ENCODE peak calls at places on chromosomes 7 and 10, in five cellular contexts. S is stimulated activated CD4-positive, alpha-beta T cell treated with anti-CD3 and anti-CD28 coated beads, TNF-alpha, amount 100 ng/mL, for 48 hours; D is Calu3; X is SW480; T is activated naive CD8-positive, alpha-beta T cell treated with anti-CD3 and anti-CD28 coated beads, Interleukin-2, amount 10 ng/mL, durations not matched to agents 7 days and 5 days. N is an unnamed sample.

GRCh38 chr7:131012477-131013031 is 278.5 kb upstream of the KLF14 start:
- DNase-seq in S (no peak), D (no peak), X (no peak), T (no peak), N (peak; percentile 36)

GRCh38 chr7:35499226-35499625 is 195.7 kb downstream of the HERPUD2 start:
- DNase-seq in S (no peak), D (no peak), X (no peak), T (no peak), N (no peak)

GRCh38 chr7:12731775-12732174 is 44.3 kb downstream of the ARL4A start:
- DNase-seq in S (no peak), D (no peak), X (no peak), T (no peak), N (no peak)

GRCh38 chr10:123945506-123945905 is 53.9 kb upstream of the CPXM2 start:
- DNase-seq in S (no peak), D (peak; percentile 4), X (peak; percentile 71), T (no peak), N (no peak)

GRCh38 chr7:99142727-99143521 is 984 bp downstream of the SMURF1 start:
- DNase-seq in S (peak; percentile 88), D (peak; percentile 97), X (peak; percentile 96), T (peak; percentile 88), N (peak; percentile 71)

GRCh38 chr10:43230101-43230908 is 36.6 kb downstream of the RASGEF1A start:
- DNase-seq in S (no peak), D (no peak), X (no peak), T (peak; percentile 35), N (no peak)

GRCh38 chr10:125661942-125662515 is 20.9 kb downstream of the TEX36 start:
- DNase-seq in S (no peak), D (no peak), X (peak; percentile 71), T (no peak), N (no peak)

GRCh38 chr10:70672165-70672992 is at the start of gene ADAMTS14:
- DNase-seq in S (no peak), D (peak; percentile 41), X (peak; percentile 79), T (peak; percentile 54), N (peak; percentile 33)

GRCh38 chr7:22884911-22885823 is 62.5 kb upstream of the TOMM7 start:
- DNase-seq in S (no peak), D (no peak), X (no peak), T (no peak), N (no peak)

GRCh38 chr10:6722616-6723004 is 142.5 kb upstream of the PRKCQ start:
- DNase-seq in S (peak; percentile 14), D (peak; percentile 70), X (no peak), T (no peak), N (no peak)

GRCh38 chr10:96395931-96396877 is 37.4 kb upstream of the OPALIN start:
- DNase-seq in S (peak; percentile 6), D (peak; percentile 47), X (peak; percentile 49), T (peak; percentile 61), N (peak; percentile 87)

GRCh38 chr10:125000366-125001312 is 58.7 kb downstream of the ZRANB1 start:
- DNase-seq in S (no peak), D (no peak), X (no peak), T (peak; percentile 26), N (no peak)

GRCh38 chr7:43362652-43363428 is 220.1 kb upstream of the STK17A start:
- DNase-seq in S (no peak), D (peak; percentile 37), X (no peak), T (no peak), N (no peak)

GRCh38 chr7:134541-134940 is 57.8 kb upstream of the FAM20C start:
- DNase-seq in S (no peak), D (no peak), X (no peak), T (no peak), N (no peak)

GRCh38 chr10:114577133-114577532 is 80.9 kb downstream of the ABLIM1 start:
- DNase-seq in S (no peak), D (no peak), X (no peak), T (no peak), N (no peak)

N was measured in KBM-7.